ENCODE peak calls at places on chromosomes 4 and X, in four cellular contexts. Z, N, C and I are unnamed samples.

GRCh38 chr4:87707279-87707918 is 57.3 kb downstream of the DMP1 start:
- DNase-seq in C (no peak), Z (no peak), N (no peak), I (no peak)

GRCh38 chr4:109847896-109848442 is at the start of gene LRIT3:
- DNase-seq in N (no peak), Z (no peak), C (no peak), I (no peak)

GRCh38 chrX:70552174-70552704 is 107.6 kb downstream of the DLG3 start:
- DNase-seq in C (no peak), Z (no peak), N (no peak), I (no peak)

GRCh38 chrX:136057567-136057966 is 72.3 kb downstream of the SLC9A6 start:
- DNase-seq in N (no peak), Z (no peak), C (no peak), I (no peak)

GRCh38 chr4:107916623-107917022 is 14.7 kb upstream of the CYP2U1 start:
- DNase-seq in N (no peak), Z (no peak), C (no peak), I (no peak)

GRCh38 chr4:131085009-131085408 is 1989.1 kb downstream of the C4orf33 start:
- DNase-seq in Z (no peak), C (no peak), N (no peak), I (no peak)

GRCh38 chr4:186627226-186627865 is 72.0 kb upstream of the MTNR1A start:
- DNase-seq in Z (no peak), C (no peak), N (no peak), I (no peak)

GRCh38 chr4:24988776-24989175 is 42.0 kb downstream of the LGI2 start:
- DNase-seq in C (peak), Z (peak), N (peak), I (peak)

GRCh38 chrX:24426340-24426913 is 38.7 kb upstream of the PDK3 start:
- DNase-seq in Z (peak), N (peak), C (no peak), I (no peak)

GRCh38 chr4:152735302-152735917 is 44.1 kb downstream of the TIGD4 start:
- DNase-seq in Z (peak), C (no peak), N (no peak), I (peak)

GRCh38 chr4:47654972-47655693 is 170.1 kb downstream of the ATP10D start:
- DNase-seq in N (no peak), C (no peak), Z (no peak), I (no peak)

GRCh38 chrX:23394421-23394820 is 59.8 kb downstream of the PTCHD1 start:
- DNase-seq in N (no peak), Z (no peak), C (no peak), I (no peak)

DNA sequence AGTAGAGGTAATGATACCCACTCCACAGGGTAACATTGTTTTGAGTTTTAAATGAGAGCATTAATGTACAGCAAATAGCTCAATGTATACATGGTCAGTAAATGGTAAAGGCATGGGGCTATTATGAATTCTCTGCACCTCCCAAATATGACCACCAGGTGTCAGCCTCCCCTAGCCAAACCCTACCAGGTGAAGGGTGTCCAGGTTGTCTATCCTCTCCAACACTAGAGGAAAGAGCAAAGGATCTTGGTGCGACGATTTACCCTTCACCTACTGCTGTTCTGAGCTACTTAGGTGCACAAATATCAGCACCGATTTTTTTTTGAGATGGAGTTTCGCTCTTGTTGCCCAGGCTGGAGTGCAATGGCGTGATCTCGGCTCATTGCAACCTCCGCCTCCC is 26.5 kb upstream of the XIAP start:
- DNase-seq in N (peak), C (peak), Z (peak), I (peak)
- TF ChIP-seq HMGXB4 in N (no peak), C (no peak), Z (no peak), I (no peak)

DNA sequence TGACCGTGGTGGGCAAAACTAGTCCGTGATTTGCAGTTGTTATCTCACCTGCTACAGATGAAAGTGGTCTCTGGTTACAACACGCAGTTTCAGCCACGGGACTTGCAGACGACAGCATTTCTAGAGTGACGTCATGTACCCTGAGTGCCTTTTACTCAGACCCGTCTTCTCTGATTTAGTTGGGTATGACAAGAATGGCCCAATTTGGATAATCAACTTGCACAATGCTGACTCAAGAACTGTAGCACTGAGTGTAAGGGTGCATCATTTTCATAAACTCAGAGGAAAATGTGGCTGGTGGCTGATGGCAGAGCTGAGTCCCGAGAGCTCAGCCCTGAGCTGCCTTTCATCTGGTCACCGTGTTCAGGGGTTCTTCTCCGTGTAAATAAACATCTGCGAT is 281.4 kb upstream of the FRG1 start:
- DNase-seq in N (no peak), C (no peak), Z (no peak), I (no peak)
- TF ChIP-seq HMGXB4 in N (no peak), C (no peak), Z (no peak), I (no peak)

DNA sequence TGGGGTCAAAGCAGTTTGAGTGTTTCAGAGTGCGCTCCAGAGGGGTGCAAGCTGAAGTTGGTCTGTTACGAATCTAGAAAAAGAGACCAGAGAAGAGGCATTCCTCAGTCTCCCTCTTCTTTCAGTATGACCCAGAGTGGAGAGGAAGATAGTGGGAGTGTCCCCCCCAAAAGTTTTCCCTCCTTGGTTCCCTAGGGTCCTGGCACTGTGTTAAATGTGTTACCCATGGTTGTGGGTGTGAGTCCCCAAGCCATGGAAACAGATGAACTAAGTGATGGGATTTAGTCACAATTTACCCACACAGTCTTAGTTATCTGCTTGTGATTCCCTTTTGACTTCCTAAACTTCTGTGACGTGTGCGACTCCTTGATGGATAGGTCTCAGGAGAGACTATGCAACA is 27.0 kb upstream of the NAF1 start:
- DNase-seq in N (no peak), Z (no peak), C (no peak), I (no peak)
- TF ChIP-seq HMGXB4 in N (no peak), Z (no peak), C (no peak), I (no peak)

GRCh38 chr4:56259595-56259994 is 127.7 kb downstream of the AASDH start:
- DNase-seq in C (no peak), N (no peak), Z (no peak), I (no peak)

GRCh38 chr4:56260320-56260719 is 127.0 kb downstream of the AASDH start:
- DNase-seq in C (no peak), Z (no peak), N (no peak), I (no peak)

GRCh38 chr4:56264861-56265260 is 122.4 kb downstream of the AASDH start:
- DNase-seq in Z (no peak), C (no peak), N (no peak), I (no peak)

GRCh38 chr4:56255820-56256219 is 131.5 kb downstream of the AASDH start:
- DNase-seq in N (no peak), Z (no peak), C (no peak), I (peak)

GRCh38 chr4:56261027-56261426 is 126.3 kb downstream of the AASDH start:
- DNase-seq in Z (no peak), C (no peak), N (no peak), I (no peak)
- TF ChIP-seq HMGXB4 in Z (no peak), C (no peak), N (no peak), I (no peak)

DNA sequence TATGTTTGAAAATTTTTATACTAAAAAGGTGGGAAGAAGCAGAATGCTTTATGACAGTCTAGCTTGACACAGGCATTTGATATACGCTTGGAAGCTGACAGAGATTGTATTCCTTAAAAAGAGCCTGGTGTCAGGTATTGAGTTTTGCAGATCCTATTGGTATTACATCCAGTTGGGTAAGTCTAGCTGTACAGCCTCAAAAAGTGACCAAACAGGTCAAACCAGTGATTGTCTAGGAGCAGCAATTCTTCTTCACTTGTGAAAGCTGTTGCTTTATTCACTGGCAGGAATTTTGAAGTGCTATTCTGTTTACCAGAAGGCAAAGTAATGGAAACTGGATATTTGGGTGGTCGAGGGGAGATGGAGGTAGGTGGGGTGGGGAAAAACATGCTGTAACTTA is 77.5 kb downstream of the UCHL1 start:
- DNase-seq in N (no peak), Z (no peak), C (no peak), I (no peak)
- TF ChIP-seq HMGXB4 in N (no peak), Z (no peak), C (no peak), I (no peak)

GRCh38 chrX:16022580-16023170 is 100.7 kb upstream of the GRPR start:
- DNase-seq in Z (no peak), C (no peak), N (no peak), I (peak)
- TF ChIP-seq HMGXB4 in Z (no peak), C (no peak), N (no peak), I (no peak)

GRCh38 chr4:7985891-7986441 is 46.3 kb upstream of the AFAP1 start:
- DNase-seq in C (no peak), N (peak), Z (no peak), I (no peak)

GRCh38 chr4:7985072-7985471 is 45.4 kb upstream of the AFAP1 start:
- DNase-seq in Z (no peak), C (no peak), N (no peak), I (no peak)

GRCh38 chr4:7989654-7990053 is 50.0 kb upstream of the AFAP1 start:
- DNase-seq in N (no peak), Z (no peak), C (no peak), I (no peak)

GRCh38 chr4:7988437-7988836 is 48.8 kb upstream of the AFAP1 start:
- DNase-seq in N (no peak), Z (no peak), C (no peak), I (no peak)

GRCh38 chr4:7987148-7987989 is 47.7 kb upstream of the AFAP1 start:
- DNase-seq in C (peak), Z (peak), N (peak), I (peak)
- TF ChIP-seq HMGXB4 in C (no peak), Z (no peak), N (no peak), I (no peak)

GRCh38 chr4:84966382-84967291 is at the start of gene WDFY3:
- DNase-seq in N (peak), Z (peak), C (peak), I (peak)

GRCh38 chr4:84967292-84967651 is 782 bp upstream of the WDFY3 start:
- DNase-seq in N (no peak), C (no peak), Z (no peak), I (no peak)

GRCh38 chr4:84965558-84966381 is 720 bp downstream of the WDFY3 start:
- DNase-seq in C (peak), Z (peak), N (peak), I (peak)

GRCh38 chr4:84971319-84971932 is 4.9 kb upstream of the WDFY3 start:
- DNase-seq in Z (peak), N (peak), C (no peak), I (peak)

DNA sequence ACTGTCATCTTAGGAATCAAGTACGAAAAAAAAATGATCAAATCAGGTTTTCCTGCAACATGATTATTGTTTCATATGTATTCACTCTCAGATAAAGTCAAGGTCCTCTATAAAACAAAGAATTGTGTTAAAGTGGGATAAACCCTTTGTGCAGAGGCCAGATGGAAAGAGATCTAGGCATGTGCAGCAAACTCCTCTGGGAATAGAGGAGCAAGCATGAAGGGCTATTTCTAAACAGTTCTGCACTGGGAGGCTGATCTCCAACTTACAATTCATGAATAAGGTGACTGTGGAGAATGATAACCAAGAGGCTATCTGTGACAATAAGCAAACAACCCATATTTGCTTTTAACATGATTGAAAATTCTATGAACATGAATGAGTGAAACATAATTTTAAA is 2.4 kb upstream of the WDFY3 start:
- DNase-seq in Z (no peak), C (no peak), N (no peak), I (no peak)
- TF ChIP-seq HMGXB4 in Z (no peak), C (no peak), N (no peak), I (no peak)

GRCh38 chrX:50470103-50471031 is at the start of gene DGKK:
- DNase-seq in Z (no peak), N (peak), C (peak), I (no peak)
- TF ChIP-seq HMGXB4 in Z (no peak), N (no peak), C (no peak), I (no peak)

GRCh38 chr4:148503681-148504080 is 61.5 kb upstream of the NR3C2 start:
- DNase-seq in N (no peak), Z (no peak), C (no peak), I (no peak)
- TF ChIP-seq HMGXB4 in N (no peak), Z (no peak), C (no peak), I (no peak)